ENCODE peak calls at places on chromosome 7, in ten cellular contexts. C is NCI-H1417, F is AG20443, R is HFFc6, T is GM04504, V is esophagus muscularis mucosa, D is PC-9, S is T-cell, Y is head of caudate nucleus, Z is neural crest cell. U is an unnamed sample.

GRCh38 chr7:117165656-117166055 is 157.2 kb downstream of the WNT2 start:
- DNase-seq in F (no peak), D (no peak), C (no peak), T (no peak), Y (no peak), S (no peak), Z (no peak), V (no peak), R (no peak), U (no peak)

GRCh38 chr7:77181739-77182138 is 17.9 kb downstream of the FGL2 start:
- DNase-seq in V (no peak), Y (no peak), D (no peak), C (no peak), S (no peak), F (no peak), Z (no peak), T (no peak), R (no peak), U (no peak)

GRCh38 chr7:151520419-151521229 is 929 bp upstream of the RHEB start:
- DNase-seq in R (no peak), S (peak), V (no peak), Y (peak), D (peak), C (peak), F (peak), Z (no peak), T (no peak), U (peak)

GRCh38 chr7:6158424-6159096 is 113.9 kb downstream of the CYTH3 start:
- DNase-seq in T (no peak), F (no peak), R (no peak), C (no peak), Z (no peak), D (no peak), S (no peak), Y (peak), V (no peak), U (no peak)

GRCh38 chr7:137245186-137245585 is 98.3 kb downstream of the PTN start:
- DNase-seq in Z (no peak), F (no peak), D (no peak), S (no peak), R (no peak), T (no peak), C (no peak), Y (no peak), V (no peak), U (no peak)

GRCh38 chr7:92645531-92646061 is 55.4 kb upstream of the FAM133B start:
- DNase-seq in Z (no peak), T (no peak), F (no peak), C (no peak), Y (no peak), V (no peak), R (no peak), S (no peak), D (peak), U (no peak)

GRCh38 chr7:135490783-135491182 is 19.1 kb downstream of the CNOT4 start:
- DNase-seq in Y (no peak), S (no peak), R (peak), T (no peak), Z (no peak), C (no peak), F (no peak), V (no peak), D (peak), U (no peak)

GRCh38 chr7:80622531-80622930 is 15.9 kb upstream of the CD36 start:
- DNase-seq in Z (no peak), S (no peak), V (no peak), T (no peak), R (peak), C (no peak), D (no peak), F (peak), Y (no peak), U (no peak)

GRCh38 chr7:26729150-26729772 is 135.1 kb downstream of the SKAP2 start:
- DNase-seq in V (no peak), C (no peak), F (no peak), Y (no peak), R (no peak), Z (no peak), D (no peak), T (no peak), S (no peak), U (no peak)

GRCh38 chr7:107506683-107507339 is 37.0 kb downstream of the GPR22 start:
- DNase-seq in S (no peak), F (no peak), D (peak), Y (no peak), Z (no peak), R (no peak), T (no peak), V (no peak), C (no peak), U (peak)

GRCh38 chr7:149824301-149824741 is 13.9 kb upstream of the ZNF862 start:
- DNase-seq in R (no peak), Z (no peak), C (no peak), T (no peak), F (no peak), V (no peak), S (no peak), D (no peak), Y (no peak), U (no peak)

GRCh38 chr7:44761207-44762161 is 12.8 kb downstream of the ZMIZ2 start:
- DNase-seq in C (no peak), Y (no peak), Z (no peak), F (peak), D (no peak), S (no peak), V (no peak), R (no peak), T (no peak), U (no peak)

U was measured in NCI-H345.